ENCODE peak calls at places on chromosomes 13 and 19, in four cellular contexts. K, O, N and Z are unnamed samples.

GRCh38 chr19:36032251-36033104 is at the start of gene CLIP3:
- DNase-seq in N (peak; percentile 62), O (no peak), K (peak; percentile 77), Z (peak; percentile 83)

GRCh38 chr19:44540736-44541135 is 11.3 kb upstream of the CEACAM20 start:
- DNase-seq in N (no peak), K (no peak), O (no peak), Z (no peak)

GRCh38 chr13:47415048-47415447 is 518.2 kb upstream of the HTR2A start:
- DNase-seq in K (no peak), O (no peak), N (no peak), Z (no peak)

GRCh38 chr19:56877069-56877715 is 36.7 kb upstream of the PEG3 start:
- DNase-seq in K (no peak), O (no peak), N (no peak), Z (no peak)

GRCh38 chr19:53102701-53103140 is 501 bp downstream of the ZNF160 start:
- DNase-seq in O (no peak), K (peak; percentile 36), N (peak; percentile 31), Z (no peak)

GRCh38 chr13:41579168-41579567 is 121.8 kb downstream of the RGCC start:
- DNase-seq in N (no peak), K (no peak), O (no peak), Z (no peak)

GRCh38 chr13:101149735-101150380 is 266.4 kb downstream of the NALCN start:
- DNase-seq in K (peak; percentile 80), O (no peak), N (peak; percentile 66), Z (peak; percentile 41)

GRCh38 chr13:49265822-49266221 is 18.1 kb downstream of the CDADC1 start:
- DNase-seq in N (peak; percentile 77), K (no peak), O (no peak), Z (no peak)

GRCh38 chr19:18609717-18610051 is 3.0 kb upstream of the TMEM59L start:
- DNase-seq in O (no peak), N (no peak), K (no peak), Z (no peak)

GRCh38 chr13:41065098-41065497 is 3.8 kb downstream of the WBP4 start:
- DNase-seq in K (no peak), N (peak; percentile 92), O (no peak), Z (no peak)

GRCh38 chr19:38734176-38734425 is 10.2 kb downstream of the CAPN12 start:
- DNase-seq in O (no peak), N (no peak), K (no peak), Z (no peak)

GRCh38 chr13:112136095-112136494 is 69.1 kb downstream of the SOX1 start:
- DNase-seq in K (no peak), O (no peak), N (no peak), Z (no peak)

GRCh38 chr13:80989241-80989640 is 648.3 kb upstream of the SPRY2 start:
- DNase-seq in N (no peak), K (no peak), O (no peak), Z (no peak)

GRCh38 chr19:7415163-7415856 is 66.6 kb downstream of the ARHGEF18 start:
- DNase-seq in N (peak; percentile 86), O (no peak), K (no peak), Z (no peak)

GRCh38 chr13:107665926-107666458 is 549.3 kb downstream of the LIG4 start:
- DNase-seq in O (no peak), N (peak; percentile 54), K (no peak), Z (no peak)

GRCh38 chr13:57823704-57824103 is 192.2 kb downstream of the PCDH17 start:
- DNase-seq in O (no peak), N (no peak), K (no peak), Z (no peak)

GRCh38 chr19:42071247-42071646 is 1.2 kb upstream of the GRIK5 start:
- DNase-seq in N (no peak), K (no peak), O (no peak), Z (no peak)

GRCh38 chr19:48122421-48122820 is 11.8 kb upstream of the PLA2G4C start:
- DNase-seq in N (no peak), O (no peak), K (no peak), Z (peak; percentile 14)

GRCh38 chr13:92590503-92590908 is 636.1 kb upstream of the GPC6 start:
- DNase-seq in K (peak; percentile 16), N (peak; percentile 3), O (no peak), Z (no peak)

GRCh38 chr19:17648786-17649185 is 39.4 kb downstream of the UNC13A start:
- DNase-seq in O (no peak), K (no peak), N (no peak), Z (no peak)

GRCh38 chr13:75869981-75870380 is 233.9 kb downstream of the LMO7 start:
- DNase-seq in K (no peak), N (no peak), O (no peak), Z (no peak)

GRCh38 chr19:5926641-5927438 is 12.8 kb downstream of the CAPS start:
- DNase-seq in K (peak; percentile 16), O (no peak), N (no peak), Z (no peak)

GRCh38 chr13:112978561-112979405 is 9.8 kb downstream of the MCF2L start:
- DNase-seq in K (no peak), O (no peak), N (no peak), Z (no peak)

GRCh38 chr13:48647625-48648024 is 6.1 kb upstream of the CYSLTR2 start:
- DNase-seq in O (no peak), K (peak; percentile 55), N (no peak), Z (no peak)

GRCh38 chr19:44908836-44909201 is 3.2 kb downstream of the APOE start:
- DNase-seq in K (no peak), O (no peak), N (no peak), Z (no peak)

GRCh38 chr13:107721436-107721835 is 493.9 kb downstream of the LIG4 start:
- DNase-seq in N (no peak), K (no peak), O (no peak), Z (no peak)

GRCh38 chr19:16206046-16206605 is 8.4 kb downstream of the AP1M1 start:
- DNase-seq in N (no peak), O (no peak), K (no peak), Z (no peak)

DNA sequence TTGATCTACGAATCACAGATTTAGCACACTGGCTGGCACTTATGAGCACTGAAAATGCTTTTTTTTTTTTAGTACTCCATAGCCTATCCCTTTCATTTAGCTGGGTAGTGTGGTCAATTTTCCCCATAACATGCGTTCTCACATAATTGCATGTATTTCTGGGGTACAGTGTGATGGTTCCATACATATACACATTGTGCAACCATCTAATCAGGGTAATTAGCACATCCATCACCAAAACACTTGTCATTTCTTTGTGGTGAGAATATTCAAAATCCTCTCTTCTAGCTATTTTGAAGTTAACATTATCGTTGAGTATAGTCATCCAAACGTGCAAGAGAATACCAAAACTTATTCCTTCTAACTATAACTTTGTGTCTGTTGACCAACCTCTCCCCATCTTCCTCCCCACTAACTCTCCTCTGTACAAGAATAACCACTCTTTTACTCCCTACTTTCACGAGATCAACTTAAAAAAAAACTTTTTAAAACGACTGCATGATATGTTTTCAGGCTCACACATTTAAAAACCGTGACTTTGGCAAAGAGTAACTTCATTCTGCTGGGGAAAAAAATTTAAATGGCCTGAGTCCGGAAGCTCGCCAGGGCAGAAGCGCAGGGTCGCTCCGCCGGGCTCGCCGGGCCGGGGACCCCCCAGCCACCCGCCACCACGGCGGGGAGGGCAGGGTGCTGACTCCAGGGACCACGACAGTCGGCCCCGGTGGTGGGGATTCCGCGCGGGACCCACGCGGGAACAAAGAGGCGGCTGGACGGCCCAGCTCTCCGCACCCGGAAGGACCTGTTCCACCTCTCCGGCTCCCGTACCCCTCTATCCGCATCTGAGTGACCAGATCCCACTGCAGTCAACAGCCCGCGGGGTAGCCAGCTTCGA is 867 bp upstream of the UBAC2 start:
- DNase-seq in K (no peak), N (no peak), O (no peak), Z (no peak)
- H2AK5ac ChIP-seq in K (no peak overlapping the region), N (peak overlapping the region; percentile 84), O (peak overlapping the region; percentile 29), Z (no peak overlapping the region)

DNA sequence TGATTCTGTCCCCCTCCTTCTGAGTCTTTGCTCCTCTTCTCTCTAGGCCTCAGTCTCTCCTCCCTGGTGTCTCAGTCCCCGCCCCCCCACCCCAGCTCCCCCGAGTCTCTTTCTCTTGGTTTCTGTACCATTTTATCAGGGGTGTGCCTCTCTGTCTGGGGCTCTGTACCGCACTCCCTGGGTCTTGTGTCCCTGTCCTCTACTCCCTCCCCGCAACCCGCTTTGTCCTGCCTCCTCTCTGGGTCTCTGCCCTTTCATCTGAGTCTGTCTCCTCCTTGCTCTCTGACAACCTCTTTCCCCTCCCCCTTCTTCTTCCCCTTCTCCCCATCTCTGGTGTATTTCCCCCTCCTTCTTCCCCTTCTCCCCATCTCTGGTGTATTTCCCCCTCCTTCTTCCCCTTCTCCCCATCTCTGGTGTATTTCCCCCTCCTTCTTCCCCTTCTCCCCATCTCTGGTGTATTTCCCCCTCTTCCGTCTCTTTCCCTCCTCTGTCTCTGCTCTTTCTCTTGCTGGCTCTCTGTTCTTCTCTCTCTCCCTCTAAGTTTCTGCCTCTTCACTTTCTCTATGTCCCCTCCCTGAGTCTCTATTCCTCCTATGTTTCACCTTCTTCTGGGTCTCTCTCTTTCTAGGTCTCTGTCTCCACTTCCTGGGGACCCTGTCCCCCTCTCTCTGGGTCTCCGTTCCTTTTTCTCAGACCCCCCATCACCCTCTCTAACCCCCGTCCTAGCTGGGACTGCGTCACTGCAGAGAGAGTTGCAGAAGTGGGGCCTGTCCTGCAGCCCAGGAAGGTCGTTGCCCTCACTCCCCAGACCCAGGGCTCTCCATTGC is 2.2 kb upstream of the KCNC3 start:
- DNase-seq in K (peak; percentile 90), O (no peak), N (no peak), Z (peak; percentile 82)
- H2AK5ac ChIP-seq in K (no peak overlapping the region), O (no peak overlapping the region), N (no peak overlapping the region), Z (no peak overlapping the region)

GRCh38 chr19:11496391-11497163 is 9.1 kb downstream of the ZNF653 start:
- DNase-seq in K (peak; percentile 93), O (peak; percentile 57), N (peak; percentile 86), Z (peak; percentile 88)
- H2AK5ac ChIP-seq in K (no peak overlapping the region), O (peak overlapping the region; percentile 32), N (peak overlapping the region; percentile 43), Z (no peak overlapping the region)

DNA sequence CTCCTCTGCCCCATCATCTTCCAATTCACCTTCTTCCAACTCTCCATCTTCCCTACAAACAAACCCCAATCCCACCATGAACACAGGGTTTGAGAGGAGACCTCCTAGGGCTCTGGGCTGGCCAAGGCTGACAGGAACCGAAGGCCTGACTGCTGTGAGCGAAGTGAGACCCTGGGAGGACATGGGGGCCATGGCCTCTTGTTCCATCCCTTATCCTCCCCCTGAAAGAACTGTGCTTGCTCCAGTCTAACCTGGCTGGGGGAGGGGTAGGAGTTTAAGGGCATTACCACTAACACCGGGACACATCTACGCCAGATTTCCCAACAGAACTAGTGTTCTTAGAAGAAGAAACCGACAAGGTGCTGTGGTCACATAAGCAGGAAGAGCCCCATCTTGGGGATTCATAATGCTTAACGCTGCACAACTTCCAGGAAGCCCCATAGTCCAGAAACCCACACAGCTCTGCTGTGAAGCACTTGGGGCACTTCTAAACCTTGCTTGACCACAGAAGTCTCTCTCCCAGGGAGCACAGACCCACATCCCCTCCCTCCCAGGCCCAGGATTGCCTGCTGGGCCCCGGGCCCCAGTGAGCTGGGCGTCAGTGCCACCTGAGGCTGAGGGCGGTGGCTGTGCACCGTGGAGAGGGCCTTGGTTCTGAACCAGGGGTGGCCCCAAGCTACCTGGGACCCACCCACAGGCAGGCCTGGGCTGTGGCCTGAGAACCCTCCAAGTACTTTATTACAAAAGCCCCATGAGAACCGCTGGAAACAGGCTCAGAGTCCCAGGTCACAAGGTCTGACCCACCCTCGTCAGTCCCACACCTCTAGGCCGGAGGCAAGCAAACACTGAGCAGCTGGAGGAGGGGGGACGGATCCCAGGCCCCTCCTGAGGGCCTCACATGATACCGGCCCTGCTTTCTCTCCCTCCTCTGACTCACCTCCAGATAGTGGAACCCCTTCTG is 18.7 kb downstream of the ZC3H4 start:
- DNase-seq in O (no peak), N (no peak), K (no peak), Z (no peak)
- H2AK5ac ChIP-seq in O (no peak overlapping the region), N (no peak overlapping the region), K (no peak overlapping the region), Z (no peak overlapping the region)

GRCh38 chr19:1523412-1524205 is at the start of gene PLK5:
- DNase-seq in N (no peak), O (no peak), K (no peak), Z (no peak)
- H2AK5ac ChIP-seq in N (no peak within 1 kb of the TSS), O (peak within 1 kb of the TSS; percentile 94), K (no peak within 1 kb of the TSS), Z (no peak within 1 kb of the TSS)

GRCh38 chr19:9324584-9324962 is 594 bp downstream of the ZNF559 start:
- DNase-seq in N (no peak), K (no peak), O (no peak), Z (no peak)
- H2AK5ac ChIP-seq in N (peak overlapping the region; percentile 82), K (peak overlapping the region; percentile 58), O (no peak overlapping the region), Z (no peak overlapping the region)